ENCODE peak calls at places on chromosomes 5 and 9, in six cellular contexts. U, B, X, O, G and S are unnamed samples.

GRCh38 chr5:130727834-130728233 is 437.2 kb downstream of the HINT1 start:
- DNase-seq in U (no peak), B (no peak), X (no peak), O (no peak), G (no peak), S (no peak)

GRCh38 chr5:14503017-14503680 is 78.4 kb upstream of the OTULINL start:
- DNase-seq in U (no peak), B (no peak), X (no peak), O (peak), G (no peak), S (peak)

GRCh38 chr5:157602505-157602904 is 26.9 kb upstream of the ADAM19 start:
- DNase-seq in U (no peak), B (no peak), X (no peak), O (peak), G (no peak), S (no peak)

GRCh38 chr5:154059039-154059430 is 20.3 kb downstream of the MFAP3 start:
- DNase-seq in U (no peak), B (no peak), X (no peak), O (no peak), G (no peak), S (no peak)

GRCh38 chr5:35319231-35320002 is 89.1 kb upstream of the PRLR start:
- DNase-seq in U (no peak), B (peak), X (no peak), O (peak), G (no peak), S (peak)

GRCh38 chr9:111975709-111976108 is 79.1 kb downstream of the UGCG start:
- DNase-seq in U (no peak), B (no peak), X (no peak), O (no peak), G (no peak), S (peak)

GRCh38 chr9:92664394-92665152 is 5.4 kb downstream of the IPPK start:
- DNase-seq in U (no peak), B (no peak), X (no peak), O (no peak), G (no peak), S (no peak)

GRCh38 chr5:15106530-15107283 is 235.1 kb upstream of the ANKH start:
- DNase-seq in U (no peak), B (no peak), X (no peak), O (no peak), G (no peak), S (no peak)

GRCh38 chr9:3659647-3660046 is 133.8 kb upstream of the RFX3 start:
- DNase-seq in U (no peak), B (no peak), X (no peak), O (no peak), G (no peak), S (no peak)

GRCh38 chr5:79456890-79457583 is 56.9 kb downstream of the HOMER1 start:
- DNase-seq in U (no peak), B (no peak), X (no peak), O (no peak), G (no peak), S (no peak)

GRCh38 chr9:111805841-111806241 is 11.1 kb upstream of the SHOC1 start:
- DNase-seq in U (no peak), B (no peak), X (no peak), O (peak), G (no peak), S (no peak)

GRCh38 chr5:57718155-57718554 is 235.5 kb upstream of the ACTBL2 start:
- DNase-seq in U (no peak), B (no peak), X (no peak), O (peak), G (no peak), S (no peak)

GRCh38 chr5:78527054-78527884 is 121.3 kb downstream of the LHFPL2 start:
- DNase-seq in U (no peak), B (no peak), X (no peak), O (peak), G (peak), S (peak)

GRCh38 chr9:69801994-69802393 is 18.6 kb upstream of the CFAP95 start:
- DNase-seq in U (no peak), B (no peak), X (no peak), O (peak), G (no peak), S (no peak)

GRCh38 chr5:10301842-10302610 is 5.7 kb downstream of the CMBL start:
- DNase-seq in U (no peak), B (no peak), X (no peak), O (no peak), G (no peak), S (peak)

GRCh38 chr5:179780343-179780742 is 13.4 kb upstream of the LTC4S start:
- DNase-seq in U (no peak), B (no peak), X (no peak), O (no peak), G (no peak), S (peak)

GRCh38 chr5:17123010-17123409 is 94.4 kb upstream of the BASP1 start:
- DNase-seq in U (no peak), B (no peak), X (no peak), O (no peak), G (no peak), S (no peak)

GRCh38 chr9:20404192-20404813 is 218.0 kb downstream of the MLLT3 start:
- DNase-seq in U (no peak), B (no peak), X (no peak), O (no peak), G (no peak), S (no peak)

GRCh38 chr5:124747770-124748686 is 1.6 kb upstream of the ZNF608 start:
- DNase-seq in U (no peak), B (no peak), X (no peak), O (peak), G (no peak), S (no peak)

GRCh38 chr5:102856374-102856748 is 101.3 kb downstream of the PAM start:
- DNase-seq in U (no peak), B (no peak), X (no peak), O (peak), G (no peak), S (no peak)

GRCh38 chr5:132437604-132438275 is 52.8 kb downstream of the IRF1 start:
- DNase-seq in U (no peak), B (no peak), X (peak), O (peak), G (peak), S (peak)